ENCODE peak calls at places on chromosomes 5 and 9, in nine cellular contexts. T is ovary, J is transverse colon, P is stomach, B is ascending aorta, E is Peyer's patch, N is psoas muscle, S is fibroblast of lung, O is GM12878. H is an unnamed sample.

GRCh38 chr5:31235381-31235780 is 41.9 kb downstream of the CDH6 start:
- DNase-seq in T (no peak), J (no peak), P (no peak), B (no peak), E (no peak), N (no peak), S (peak; percentile 40), O (no peak), H (no peak)

GRCh38 chr9:119761737-119762136 is 392.5 kb upstream of the BRINP1 start:
- DNase-seq in T (no peak), J (no peak), P (no peak), B (no peak), E (no peak), N (no peak), S (no peak), O (no peak), H (no peak)

GRCh38 chr5:142110046-142110531 is 1.5 kb downstream of the NDFIP1 start:
- DNase-seq in T (peak; percentile 26), J (peak; percentile 19), P (no peak), B (peak; percentile 72), E (no peak), N (no peak), S (peak; percentile 33), O (peak; percentile 9), H (no peak)

GRCh38 chr9:74496819-74497749 is at the start of gene RORB:
- DNase-seq in T (no peak), J (peak; percentile 35), P (peak; percentile 54), B (peak; percentile 64), E (peak; percentile 55), N (peak; percentile 43), S (peak; percentile 80), O (no peak), H (peak; percentile 70)

GRCh38 chr9:4299006-4299795 is 667 bp downstream of the GLIS3 start:
- DNase-seq in T (peak; percentile 66), J (peak; percentile 30), P (peak; percentile 29), B (peak; percentile 75), E (peak; percentile 58), N (peak; percentile 39), S (peak; percentile 64), O (no peak), H (peak; percentile 16)

GRCh38 chr5:134445841-134446818 is 34.4 kb upstream of the CDKN2AIPNL start:
- DNase-seq in T (no peak), J (no peak), P (no peak), B (no peak), E (no peak), N (peak; percentile 38), S (no peak), O (no peak), H (no peak)

GRCh38 chr5:160843240-160843639 is 8.8 kb downstream of the ATP10B start:
- DNase-seq in T (no peak), J (no peak), P (no peak), B (no peak), E (no peak), N (no peak), S (no peak), O (peak; percentile 89), H (no peak)

GRCh38 chr9:21967707-21968106 is 26.5 kb downstream of the CDKN2A start:
- DNase-seq in T (no peak), J (no peak), P (no peak), B (no peak), E (no peak), N (no peak), S (no peak), O (no peak), H (no peak)

GRCh38 chr5:128395073-128395472 is 143.0 kb downstream of the FBN2 start:
- DNase-seq in T (no peak), J (no peak), P (no peak), B (no peak), E (no peak), N (no peak), S (peak; percentile 62), O (no peak), H (no peak)

GRCh38 chr9:124411514-124412227 is 3.6 kb downstream of the PSMB7 start:
- DNase-seq in T (no peak), J (no peak), P (no peak), B (no peak), E (no peak), N (no peak), S (peak; percentile 77), O (no peak), H (no peak)

GRCh38 chr5:169711826-169712225 is 74.8 kb downstream of the DOCK2 start:
- DNase-seq in T (no peak), J (no peak), P (no peak), B (no peak), E (no peak), N (no peak), S (no peak), O (no peak), H (no peak)

GRCh38 chr5:151912360-151912759 is 12.3 kb downstream of the GLRA1 start:
- DNase-seq in T (no peak), J (no peak), P (no peak), B (no peak), E (no peak), N (no peak), S (peak; percentile 23), O (no peak), H (peak; percentile 20)

GRCh38 chr9:114413909-114414308 is 26.1 kb upstream of the AKNA start:
- DNase-seq in T (no peak), J (no peak), P (no peak), B (no peak), E (no peak), N (no peak), S (peak; percentile 74), O (no peak), H (no peak)

GRCh38 chr9:79742145-79742820 is 170.5 kb downstream of the TLE4 start:
- DNase-seq in T (no peak), J (no peak), P (no peak), B (no peak), E (no peak), N (no peak), S (peak; percentile 39), O (no peak), H (no peak)

GRCh38 chr5:64874753-64875152 is 106.0 kb downstream of the CWC27 start:
- DNase-seq in T (no peak), J (no peak), P (no peak), B (no peak), E (no peak), N (no peak), S (no peak), O (no peak), H (no peak)

GRCh38 chr9:93674580-93675335 is 98.4 kb downstream of the PHF2 start:
- DNase-seq in T (peak; percentile 8), J (no peak), P (peak; percentile 19), B (peak; percentile 47), E (peak; percentile 23), N (no peak), S (no peak), O (no peak), H (no peak)

GRCh38 chr9:79809931-79810330 is 238.2 kb downstream of the TLE4 start:
- DNase-seq in T (no peak), J (no peak), P (no peak), B (no peak), E (no peak), N (no peak), S (peak; percentile 95), O (no peak), H (no peak)

GRCh38 chr5:170596482-170596881 is 92.7 kb downstream of the KCNIP1 start:
- DNase-seq in T (no peak), J (no peak), P (no peak), B (no peak), E (no peak), N (no peak), S (no peak), O (no peak), H (no peak)

GRCh38 chr5:177116631-177117373 is 16.8 kb upstream of the NSD1 start:
- DNase-seq in T (peak; percentile 91), J (peak; percentile 80), P (peak; percentile 89), B (peak; percentile 92), E (peak; percentile 88), N (peak; percentile 91), S (peak; percentile 85), O (no peak), H (peak; percentile 91)

GRCh38 chr5:5140051-5141010 is at the start of gene ADAMTS16:
- DNase-seq in T (peak; percentile 54), J (no peak), P (no peak), B (no peak), E (no peak), N (no peak), S (no peak), O (no peak), H (no peak)

GRCh38 chr9:114693248-114693895 is 11.4 kb upstream of the TEX48 start:
- DNase-seq in T (no peak), J (no peak), P (no peak), B (no peak), E (no peak), N (no peak), S (no peak), O (no peak), H (no peak)

GRCh38 chr5:68898961-68899471 is 194.8 kb upstream of the SLC30A5 start:
- DNase-seq in T (no peak), J (no peak), P (no peak), B (no peak), E (no peak), N (no peak), S (peak; percentile 83), O (no peak), H (no peak)

DNA sequence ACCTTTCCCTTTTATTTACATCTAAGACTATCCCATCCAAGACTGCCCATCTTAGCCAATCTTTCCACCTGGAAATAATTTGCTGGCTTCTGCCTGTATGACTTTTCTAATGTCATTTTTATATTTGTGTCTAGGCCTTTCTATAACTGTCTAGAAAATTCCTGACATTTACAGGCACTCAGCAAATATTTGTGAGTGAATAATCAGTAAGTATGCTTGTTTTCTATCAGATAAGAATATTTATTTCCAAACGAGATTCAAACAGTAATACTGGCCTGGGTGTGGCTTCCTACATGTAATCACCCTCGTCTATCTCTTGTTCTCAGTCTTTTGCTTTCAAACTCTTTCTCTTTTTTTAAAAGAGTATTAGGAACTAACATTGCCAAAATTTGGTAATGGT is 466.2 kb downstream of the RAB3C start:
- DNase-seq in T (no peak), J (no peak), P (no peak), B (no peak), E (no peak), N (no peak), S (no peak), O (no peak), H (no peak)
- H3K27ac ChIP-seq in T (no peak overlapping the region), J (no peak overlapping the region), P (no peak overlapping the region), B (no peak overlapping the region), E (no peak overlapping the region), N (no peak overlapping the region), S (no peak overlapping the region), O (no peak overlapping the region), H (no peak overlapping the region)

GRCh38 chr9:14279671-14280070 is 34.3 kb downstream of the NFIB start:
- DNase-seq in T (no peak), J (no peak), P (no peak), B (no peak), E (no peak), N (no peak), S (peak; percentile 77), O (no peak), H (no peak)
- H3K4me1 ChIP-seq in T (peaks cover 9% of the 10 kb centered on the region), J (peaks cover 13% of the 10 kb centered on the region), P (peaks cover 79% of the 10 kb centered on the region), B (peaks cover 24% of the 10 kb centered on the region), E (no peaks in the 10 kb centered on the region), N (peaks cover 78% of the 10 kb centered on the region), S (peaks cover 24% of the 10 kb centered on the region), O (no peaks in the 10 kb centered on the region), H (peaks cover 98% of the 10 kb centered on the region)

GRCh38 chr5:110414360-110414759 is 312.1 kb downstream of the TMEM232 start:
- DNase-seq in T (no peak), J (no peak), P (no peak), B (no peak), E (no peak), N (no peak), S (peak; percentile 19), O (no peak), H (no peak)
- TF ChIP-seq CTCF in T (no peak), J (no peak), P (no peak), B (peak; percentile 49), E (no peak), N (no peak), S (peak; percentile 43), O (peak; percentile 33), H (peak; percentile 48)

GRCh38 chr5:34970552-34970951 is 41.2 kb downstream of the DNAJC21 start:
- DNase-seq in T (no peak), J (no peak), P (no peak), B (no peak), E (no peak), N (no peak), S (no peak), O (no peak), H (no peak)
- H3K27ac ChIP-seq in T (no peak overlapping the region), J (no peak overlapping the region), P (no peak overlapping the region), B (no peak overlapping the region), E (no peak overlapping the region), N (no peak overlapping the region), S (no peak overlapping the region), O (no peak overlapping the region), H (no peak overlapping the region)

H was measured in heart right ventricle.